ENCODE peak calls at places on chromosomes 4 and X, in five cellular contexts. L is ovary, S is AG10803, B is Peyer's patch, N is OCI-LY7. Y is an unnamed sample.

GRCh38 chrX:102546818-102547493 is 30.4 kb upstream of the TMSB15A start:
- DNase-seq in L (no peak), S (no peak), B (no peak), N (no peak), Y (no peak)

GRCh38 chr4:147299205-147299604 is 181.7 kb upstream of the EDNRA start:
- DNase-seq in L (no peak), S (no peak), B (no peak), N (no peak), Y (no peak)

GRCh38 chr4:142095886-142096605 is 459.7 kb downstream of the IL15 start:
- DNase-seq in L (no peak), S (peak), B (no peak), N (no peak), Y (no peak)

GRCh38 chr4:189832528-189832927 is 108.1 kb upstream of the FRG1 start:
- DNase-seq in L (no peak), S (no peak), B (no peak), N (no peak), Y (no peak)

GRCh38 chr4:82957045-82957444 is 53.6 kb downstream of the LIN54 start:
- DNase-seq in L (no peak), S (no peak), B (no peak), N (no peak), Y (no peak)

GRCh38 chr4:1192091-1192492 is 19.7 kb upstream of the SPON2 start:
- DNase-seq in L (peak), S (peak), B (peak), N (no peak), Y (peak)

GRCh38 chr4:128519163-128519810 is 231.7 kb upstream of the PGRMC2 start:
- DNase-seq in L (peak), S (peak), B (no peak), N (no peak), Y (peak)

GRCh38 chrX:136589966-136590365 is 58.0 kb downstream of the VGLL1 start:
- DNase-seq in L (no peak), S (no peak), B (no peak), N (no peak), Y (no peak)

DNA sequence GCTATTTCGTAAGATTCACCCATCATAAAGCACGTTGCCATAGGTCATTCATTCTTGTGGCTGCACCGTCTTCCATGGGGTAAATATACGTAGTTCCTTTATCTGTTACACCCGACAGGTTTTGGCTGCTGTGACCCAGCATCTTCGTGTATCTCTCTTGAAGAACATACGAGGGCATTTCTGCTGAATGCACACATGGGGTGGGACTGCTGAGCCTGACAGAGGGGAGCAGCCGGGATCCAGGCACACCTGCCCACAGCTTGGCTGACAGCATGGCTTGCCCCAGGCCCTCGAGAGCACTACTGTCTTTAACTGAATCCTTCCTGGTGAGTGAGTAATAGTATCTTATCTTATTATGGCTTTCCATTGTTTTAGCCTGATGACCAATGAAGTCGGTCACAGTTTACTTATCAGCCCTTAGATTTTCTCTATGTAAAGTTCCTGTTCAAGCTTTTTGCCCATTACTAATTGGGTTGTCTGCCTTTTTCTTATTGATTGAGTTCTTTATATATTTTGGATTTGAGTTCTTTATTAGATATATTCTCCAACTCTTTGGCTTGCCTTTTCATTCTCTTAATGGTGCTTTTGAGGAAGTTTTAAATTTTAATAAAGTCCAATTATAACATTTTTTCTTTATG is 45.0 kb upstream of the MXD4 start:
- DNase-seq in L (no peak), S (no peak), B (no peak), N (no peak), Y (no peak)
- TF ChIP-seq CTCF in L (no peak), S (no peak), B (no peak), N (no peak), Y (no peak)

DNA sequence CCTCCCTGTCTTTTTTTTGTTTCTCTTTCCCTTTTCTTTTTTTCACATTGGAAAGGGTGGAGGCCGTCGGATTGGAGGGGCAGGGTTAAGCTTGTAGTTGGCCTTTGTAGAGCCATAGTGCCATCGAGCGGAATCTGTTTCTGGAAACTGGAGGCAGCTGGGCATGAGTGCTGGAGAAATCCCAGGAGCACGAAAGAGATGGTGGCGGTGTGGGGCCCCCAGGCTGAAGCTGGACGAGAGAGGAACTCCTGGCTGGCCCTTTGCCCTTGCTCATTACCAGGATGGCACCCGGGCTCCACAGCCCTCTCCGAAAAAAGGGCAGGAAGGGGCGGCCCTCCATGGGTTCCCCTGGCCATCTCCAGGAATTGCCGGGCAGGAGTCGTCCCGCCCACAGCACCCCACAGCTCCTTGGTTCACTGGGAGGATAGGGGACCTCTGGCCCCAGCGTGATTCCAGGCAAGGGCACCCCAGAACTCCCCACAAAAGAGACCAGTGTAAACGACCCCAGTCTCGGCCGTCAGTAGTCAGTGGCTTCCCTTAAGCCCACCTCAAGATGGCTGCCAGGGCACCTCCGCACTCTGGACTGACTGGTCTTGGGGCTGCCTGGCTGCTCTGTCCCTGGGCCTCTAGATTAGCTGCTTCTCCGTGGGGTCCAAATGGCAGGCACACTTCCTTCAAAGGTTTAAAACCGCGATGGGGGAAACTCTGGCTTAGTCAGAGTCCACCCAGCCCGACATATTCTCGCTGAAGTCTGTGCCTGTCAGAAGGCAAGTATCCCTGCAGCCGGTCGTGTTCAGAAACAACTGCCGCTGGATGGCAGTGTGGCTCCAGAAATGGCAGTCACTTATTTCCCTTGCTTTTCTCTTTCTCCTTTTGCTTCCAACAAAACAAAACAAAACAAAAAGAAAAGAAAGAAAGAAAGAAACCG is 74.1 kb downstream of the NBDY start:
- DNase-seq in L (peak), S (peak), B (peak), N (no peak), Y (peak)
- H3K4me3 ChIP-seq in L (peak), S (no peak), B (no peak), N (no peak), Y (peak)

GRCh38 chrX:55524487-55524886 is 34.8 kb upstream of the USP51 start:
- DNase-seq in L (no peak), S (peak), B (no peak), N (no peak), Y (no peak)
- TF ChIP-seq CTCF in L (no peak), S (peak), B (no peak), N (no peak), Y (peak)

DNA sequence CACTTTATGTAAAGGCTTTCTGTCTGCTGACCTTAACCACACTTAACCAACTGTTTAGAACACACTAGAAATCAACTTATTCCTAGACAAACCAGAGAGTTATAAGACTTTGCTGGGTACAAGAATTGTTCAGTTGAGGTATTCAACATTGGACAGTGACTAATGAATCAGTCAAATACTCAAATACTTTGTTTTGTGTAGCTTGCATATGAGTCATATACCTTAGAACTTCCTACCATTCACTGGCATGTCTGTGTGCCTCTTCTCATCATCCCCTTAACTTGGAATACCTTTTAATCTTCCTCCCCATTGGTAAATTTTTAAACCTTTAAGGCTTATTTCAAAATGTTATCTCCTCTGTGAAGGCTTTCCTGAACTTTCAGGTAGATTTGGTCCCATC is 708.8 kb upstream of the GRIA3 start:
- DNase-seq in L (no peak), S (no peak), B (no peak), N (no peak), Y (no peak)
- H3K4me3 ChIP-seq in L (no peak), S (no peak), B (no peak), N (no peak), Y (no peak)

GRCh38 chr4:8188085-8188484 is 11.0 kb upstream of the SH3TC1 start:
- DNase-seq in L (no peak), S (no peak), B (no peak), N (no peak), Y (no peak)
- TF ChIP-seq CTCF in L (no peak), S (peak), B (no peak), N (no peak), Y (no peak)

GRCh38 chrX:33725556-33726232 is 406.4 kb downstream of the FAM47A start:
- DNase-seq in L (no peak), S (no peak), B (no peak), N (no peak), Y (peak)

GRCh38 chrX:33726281-33727160 is 405.6 kb downstream of the FAM47A start:
- DNase-seq in L (peak), S (no peak), B (no peak), N (no peak), Y (no peak)

DNA sequence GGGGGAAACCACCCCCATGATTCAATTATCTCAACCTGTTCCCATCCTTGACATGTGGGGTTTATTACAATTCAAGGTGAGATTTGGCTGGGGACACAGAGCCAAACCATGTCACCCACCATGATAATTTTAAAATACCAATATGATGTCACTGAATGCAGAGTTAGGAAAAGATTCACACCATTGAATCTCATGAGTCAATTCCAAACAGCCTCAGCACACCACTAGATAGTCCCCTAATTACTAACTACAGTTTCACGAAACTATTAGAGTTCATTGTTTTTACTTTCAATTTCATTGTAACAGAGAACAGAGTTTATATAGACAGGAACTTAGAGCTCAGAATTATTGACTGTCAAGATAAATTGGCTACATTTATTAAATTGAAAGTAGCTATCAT is 410.2 kb downstream of the FAM47A start:
- DNase-seq in L (no peak), S (no peak), B (no peak), N (no peak), Y (no peak)
- H3K4me3 ChIP-seq in L (no peak), S (no peak), B (no peak), N (no peak), Y (no peak)

DNA sequence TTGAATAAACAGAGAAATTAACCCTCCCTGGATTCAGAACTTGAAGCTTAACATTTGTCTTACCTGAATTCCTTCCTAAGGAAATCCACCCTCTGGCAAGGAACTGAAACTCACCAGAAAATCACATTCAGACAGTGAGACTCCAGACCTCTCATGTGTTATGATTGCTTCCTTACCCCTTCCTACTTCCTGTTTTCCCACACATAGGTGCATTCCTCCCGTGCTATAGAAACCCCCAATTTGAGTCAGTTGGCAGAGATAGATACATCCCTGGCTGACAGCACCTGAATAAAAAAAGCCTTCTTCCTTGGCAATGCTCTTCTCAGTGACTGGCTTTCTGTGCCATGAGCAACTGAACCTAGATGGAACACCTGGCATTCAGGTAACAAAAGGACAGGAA is 157.0 kb upstream of the SMIM31 start:
- DNase-seq in L (no peak), S (no peak), B (no peak), N (no peak), Y (no peak)
- TF ChIP-seq CTCF in L (no peak), S (no peak), B (no peak), N (no peak), Y (no peak)